ENCODE peak calls at places on chromosomes 12 and 14, in five cellular contexts. One of them, this sample, is unnamed.

GRCh38 chr12:106133136-106134087 is 5.3 kb downstream of the NUAK1 start:
- DNase-seq in NCI-H82: no peak
- DNase-seq in stimulated activated CD4-positive, alpha-beta T cell treated with anti-CD3 and anti-CD28 coated beads, Interleukin-1b, Interleukin-23, amount 100 ng/mL, for 1 hour: no peak
- DNase-seq in foreskin melanocyte: no peak
- DNase-seq in heart left ventricle: no peak
- DNase-seq in this sample: no peak

GRCh38 chr14:22386924-22387775 is 201.9 kb downstream of the DAD1 start:
- DNase-seq in heart left ventricle: peak
- DNase-seq in stimulated activated CD4-positive, alpha-beta T cell treated with anti-CD3 and anti-CD28 coated beads, Interleukin-1b, Interleukin-23, amount 100 ng/mL, for 1 hour: no peak
- DNase-seq in foreskin melanocyte: peak
- DNase-seq in NCI-H82: peak
- DNase-seq in this sample: peak

GRCh38 chr12:26156201-26156871 is 31.5 kb upstream of the BHLHE41 start:
- DNase-seq in foreskin melanocyte: no peak
- DNase-seq in heart left ventricle: no peak
- DNase-seq in stimulated activated CD4-positive, alpha-beta T cell treated with anti-CD3 and anti-CD28 coated beads, Interleukin-1b, Interleukin-23, amount 100 ng/mL, for 1 hour: no peak
- DNase-seq in NCI-H82: no peak
- DNase-seq in this sample: no peak

GRCh38 chr14:21238823-21239518 is 30.3 kb downstream of the HNRNPC start:
- DNase-seq in heart left ventricle: no peak
- DNase-seq in stimulated activated CD4-positive, alpha-beta T cell treated with anti-CD3 and anti-CD28 coated beads, Interleukin-1b, Interleukin-23, amount 100 ng/mL, for 1 hour: no peak
- DNase-seq in foreskin melanocyte: no peak
- DNase-seq in NCI-H82: no peak
- DNase-seq in this sample: no peak

GRCh38 chr14:54591461-54592245 is 24.7 kb downstream of the SAMD4A start:
- DNase-seq in heart left ventricle: no peak
- DNase-seq in foreskin melanocyte: peak
- DNase-seq in NCI-H82: no peak
- DNase-seq in stimulated activated CD4-positive, alpha-beta T cell treated with anti-CD3 and anti-CD28 coated beads, Interleukin-1b, Interleukin-23, amount 100 ng/mL, for 1 hour: no peak
- DNase-seq in this sample: no peak

GRCh38 chr14:98935921-98936320 is 336.1 kb downstream of the BCL11B start:
- DNase-seq in foreskin melanocyte: no peak
- DNase-seq in NCI-H82: no peak
- DNase-seq in heart left ventricle: no peak
- DNase-seq in stimulated activated CD4-positive, alpha-beta T cell treated with anti-CD3 and anti-CD28 coated beads, Interleukin-1b, Interleukin-23, amount 100 ng/mL, for 1 hour: no peak
- DNase-seq in this sample: no peak

GRCh38 chr12:64064240-64064639 is 157.9 kb downstream of the KICS2 start:
- DNase-seq in heart left ventricle: no peak
- DNase-seq in NCI-H82: no peak
- DNase-seq in stimulated activated CD4-positive, alpha-beta T cell treated with anti-CD3 and anti-CD28 coated beads, Interleukin-1b, Interleukin-23, amount 100 ng/mL, for 1 hour: no peak
- DNase-seq in foreskin melanocyte: no peak
- DNase-seq in this sample: no peak

GRCh38 chr12:76698966-76699365 is 64.9 kb upstream of the ZDHHC17 start:
- DNase-seq in foreskin melanocyte: no peak
- DNase-seq in stimulated activated CD4-positive, alpha-beta T cell treated with anti-CD3 and anti-CD28 coated beads, Interleukin-1b, Interleukin-23, amount 100 ng/mL, for 1 hour: no peak
- DNase-seq in NCI-H82: no peak
- DNase-seq in heart left ventricle: no peak
- DNase-seq in this sample: no peak

GRCh38 chr12:127761880-127762279 is 505.1 kb upstream of the TMEM132C start:
- DNase-seq in stimulated activated CD4-positive, alpha-beta T cell treated with anti-CD3 and anti-CD28 coated beads, Interleukin-1b, Interleukin-23, amount 100 ng/mL, for 1 hour: no peak
- DNase-seq in NCI-H82: no peak
- DNase-seq in foreskin melanocyte: no peak
- DNase-seq in heart left ventricle: no peak
- DNase-seq in this sample: no peak

GRCh38 chr14:102848830-102849521 is 71.7 kb downstream of the TRAF3 start:
- DNase-seq in NCI-H82: peak
- DNase-seq in heart left ventricle: peak
- DNase-seq in foreskin melanocyte: no peak
- DNase-seq in stimulated activated CD4-positive, alpha-beta T cell treated with anti-CD3 and anti-CD28 coated beads, Interleukin-1b, Interleukin-23, amount 100 ng/mL, for 1 hour: no peak
- DNase-seq in this sample: peak

GRCh38 chr14:100386121-100386520 is 63.0 kb downstream of the SLC25A47 start:
- DNase-seq in foreskin melanocyte: no peak
- DNase-seq in stimulated activated CD4-positive, alpha-beta T cell treated with anti-CD3 and anti-CD28 coated beads, Interleukin-1b, Interleukin-23, amount 100 ng/mL, for 1 hour: no peak
- DNase-seq in NCI-H82: no peak
- DNase-seq in heart left ventricle: no peak
- DNase-seq in this sample: no peak

GRCh38 chr12:78038541-78038940 is 207.8 kb downstream of the NAV3 start:
- DNase-seq in NCI-H82: no peak
- DNase-seq in foreskin melanocyte: no peak
- DNase-seq in heart left ventricle: no peak
- DNase-seq in stimulated activated CD4-positive, alpha-beta T cell treated with anti-CD3 and anti-CD28 coated beads, Interleukin-1b, Interleukin-23, amount 100 ng/mL, for 1 hour: no peak
- DNase-seq in this sample: no peak